ENCODE peak calls at places on chromosomes 6 and 20, in six cellular contexts. V is HCEC 1CT; J is SJSA1; A is myocyte; T is stimulated activated CD8-positive, alpha-beta memory T cell treated with anti-CD3 and anti-CD28 coated beads, Interleukin-2, amount 100 ng/mL, for 1 hour; X is foreskin fibroblast. N is an unnamed sample.
A peak's percentile ranks its signal among the peaks of the same experiment; 100 is the strongest.

GRCh38 chr6:103672169-103672568 is 1187.5 kb downstream of the HACE1 start:
- DNase-seq in V (no peak), J (no peak), A (no peak), T (no peak), X (no peak), N (no peak)

GRCh38 chr6:111912904-111913303 is 39.7 kb upstream of the FYN start:
- DNase-seq in V (no peak), J (no peak), A (no peak), T (no peak), X (no peak), N (no peak)

GRCh38 chr6:116954335-116954734 is 77.3 kb downstream of the RFX6 start:
- DNase-seq in V (no peak), J (no peak), A (no peak), T (no peak), X (no peak), N (no peak)

GRCh38 chr6:52570291-52570700 is 6.6 kb downstream of the TRAM2 start:
- DNase-seq in V (no peak), J (no peak), A (peak; percentile 57), T (no peak), X (peak; percentile 55), N (no peak)

GRCh38 chr6:144223686-144224085 is 61.4 kb upstream of the UTRN start:
- DNase-seq in V (no peak), J (no peak), A (no peak), T (no peak), X (no peak), N (no peak)

GRCh38 chr6:105900120-105900937 is 185.8 kb upstream of the PRDM1 start:
- DNase-seq in V (peak; percentile 80), J (no peak), A (peak; percentile 92), T (no peak), X (peak; percentile 88), N (peak; percentile 78)

GRCh38 chr6:27031302-27031701 is 216.2 kb upstream of the PRSS16 start:
- DNase-seq in V (no peak), J (no peak), A (no peak), T (no peak), X (no peak), N (no peak)

GRCh38 chr20:41393705-41394066 is 27.1 kb upstream of the EMILIN3 start:
- DNase-seq in V (no peak), J (no peak), A (no peak), T (no peak), X (peak; percentile 8), N (no peak)

GRCh38 chr20:50933589-50933988 is 2.4 kb upstream of the ADNP start:
- DNase-seq in V (no peak), J (no peak), A (no peak), T (no peak), X (no peak), N (no peak)

GRCh38 chr6:112086744-112087135 is 542 bp downstream of the TUBE1 start:
- DNase-seq in V (peak; percentile 71), J (no peak), A (peak; percentile 61), T (no peak), X (peak; percentile 64), N (no peak)

GRCh38 chr6:142551145-142551811 is 249.5 kb downstream of the ADGRG6 start:
- DNase-seq in V (peak; percentile 13), J (no peak), A (peak; percentile 94), T (peak; percentile 10), X (peak; percentile 7), N (no peak)

GRCh38 chr6:138682722-138683521 is 90.6 kb upstream of the CCDC28A start:
- DNase-seq in V (peak; percentile 20), J (no peak), A (peak; percentile 96), T (no peak), X (peak; percentile 80), N (no peak)

GRCh38 chr6:14703586-14703985 is 542.3 kb upstream of the JARID2 start:
- DNase-seq in V (no peak), J (no peak), A (no peak), T (no peak), X (no peak), N (no peak)

GRCh38 chr6:163745566-163746400 is 331.3 kb downstream of the QKI start:
- DNase-seq in V (peak; percentile 48), J (peak; percentile 95), A (peak; percentile 87), T (no peak), X (peak; percentile 20), N (no peak)

GRCh38 chr6:146868671-146869209 is 270.0 kb downstream of the ADGB start:
- DNase-seq in V (no peak), J (no peak), A (no peak), T (no peak), X (peak; percentile 7), N (no peak)

GRCh38 chr6:137165375-137166246 is 7.8 kb downstream of the IL22RA2 start:
- DNase-seq in V (no peak), J (no peak), A (no peak), T (no peak), X (peak; percentile 8), N (peak; percentile 26)

GRCh38 chr6:40723967-40724366 is 136.8 kb upstream of the LRFN2 start:
- DNase-seq in V (no peak), J (no peak), A (no peak), T (no peak), X (no peak), N (no peak)

N was measured in CD4-positive, CD25-positive, alpha-beta regulatory T cell.